ENCODE peak calls at places on chromosomes 11 and 22, in four cellular contexts. N, M, V and O are unnamed samples.
A peak's percentile ranks its signal among the peaks of the same experiment; 100 is the strongest.

GRCh38 chr11:74037309-74037708 is 28.4 kb upstream of the UCP3 start:
- DNase-seq in M (no peak), N (no peak), V (no peak), O (no peak)

GRCh38 chr22:25334091-25334490 is 114.7 kb downstream of the CRYBB2 start:
- DNase-seq in M (peak; percentile 66), N (peak; percentile 95), V (no peak), O (peak; percentile 78)

GRCh38 chr22:33299245-33299956 is 241.2 kb upstream of the SYN3 start:
- DNase-seq in N (no peak), V (no peak), M (no peak), O (no peak)

GRCh38 chr11:102225689-102226562 is 91.4 kb upstream of the BIRC3 start:
- DNase-seq in M (no peak), N (no peak), V (peak; percentile 27), O (no peak)

GRCh38 chr22:39443416-39443815 is 13.4 kb upstream of the MGAT3 start:
- DNase-seq in V (no peak), M (no peak), N (no peak), O (no peak)

GRCh38 chr22:39437836-39438704 is 18.7 kb upstream of the MGAT3 start:
- DNase-seq in M (no peak), N (no peak), V (no peak), O (no peak)

GRCh38 chr11:72639475-72640375 is 34.5 kb downstream of the PDE2A start:
- DNase-seq in V (no peak), N (no peak), M (no peak), O (peak; percentile 52)

GRCh38 chr11:19080579-19080993 is 20.1 kb upstream of the MRGPRX2 start:
- DNase-seq in V (no peak), M (no peak), N (no peak), O (no peak)

GRCh38 chr11:22928207-22928917 is 68.1 kb upstream of the CCDC179 start:
- DNase-seq in V (no peak), N (peak; percentile 8), M (no peak), O (no peak)

GRCh38 chr11:130103296-130103814 is 33.7 kb downstream of the APLP2 start:
- DNase-seq in V (peak; percentile 44), N (no peak), M (no peak), O (no peak)

DNA sequence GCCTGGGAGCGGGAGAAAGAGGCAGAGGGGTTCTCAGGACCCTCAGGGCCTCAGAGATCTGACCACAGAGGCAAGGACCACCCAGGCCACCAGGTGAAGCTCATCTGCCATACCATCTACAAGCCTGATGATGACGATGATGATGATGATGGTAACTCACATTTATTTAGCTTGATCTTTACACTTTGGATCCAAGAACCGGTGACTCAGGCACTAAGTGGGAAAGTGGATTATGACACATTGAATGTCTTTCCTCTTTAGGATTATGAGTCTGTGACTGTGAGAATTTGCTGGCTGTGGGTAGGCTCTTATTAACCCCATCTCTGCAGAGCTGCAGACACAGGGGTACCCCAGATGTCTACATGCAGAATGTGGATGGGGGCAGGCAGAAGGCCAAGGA is 110.3 kb downstream of the DSCAML1 start:
- DNase-seq in N (no peak), M (no peak), V (no peak), O (no peak)
- H3K27ac ChIP-seq in N (no peak overlapping the region), M (no peak overlapping the region), V (no peak overlapping the region), O (no peak overlapping the region)

GRCh38 chr11:112280268-112281126 is 19.8 kb upstream of the PLET1 start:
- DNase-seq in M (peak; percentile 83), N (peak; percentile 95), V (peak; percentile 53), O (peak; percentile 70)

GRCh38 chr11:112277937-112278336 is 17.3 kb upstream of the PLET1 start:
- DNase-seq in N (no peak), M (no peak), V (no peak), O (no peak)

GRCh38 chr11:112278803-112279202 is 18.1 kb upstream of the PLET1 start:
- DNase-seq in N (no peak), M (no peak), V (no peak), O (no peak)

GRCh38 chr11:112281776-112282175 is 21.1 kb upstream of the PLET1 start:
- DNase-seq in N (no peak), V (no peak), M (no peak), O (no peak)

DNA sequence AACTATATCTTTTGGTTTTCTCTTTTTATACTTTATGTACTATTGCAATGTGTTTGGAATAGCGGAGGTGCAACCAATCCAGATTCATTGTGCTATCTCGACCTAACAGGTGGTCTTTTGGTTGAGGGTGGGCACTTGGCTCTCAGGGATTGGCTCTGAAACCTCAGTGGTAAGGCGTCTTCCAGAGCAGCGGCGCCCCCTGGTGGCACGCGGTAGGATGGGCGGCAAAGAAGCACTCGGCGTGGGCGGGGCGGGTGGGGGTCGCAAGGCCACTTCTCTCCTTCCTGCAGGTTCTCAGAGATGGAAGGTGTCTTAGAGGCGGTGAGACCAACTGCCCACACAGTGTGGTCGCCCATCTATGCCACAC is 19.2 kb upstream of the PLET1 start:
- DNase-seq in M (peak; percentile 80), N (peak; percentile 82), V (no peak), O (peak; percentile 68)
- H3K27ac ChIP-seq in M (peak overlapping the region; percentile 61), N (no peak overlapping the region), V (no peak overlapping the region), O (no peak overlapping the region)

GRCh38 chr11:60836866-60837510 is 4.9 kb upstream of the CCDC86 start:
- DNase-seq in V (no peak), M (no peak), N (no peak), O (no peak)
- H3K27ac ChIP-seq in V (no peak overlapping the region), M (no peak overlapping the region), N (no peak overlapping the region), O (no peak overlapping the region)

GRCh38 chr11:43737194-43737575 is 56.6 kb downstream of the HSD17B12 start:
- DNase-seq in N (no peak), M (no peak), V (no peak), O (no peak)

GRCh38 chr11:43734256-43734655 is 53.7 kb downstream of the HSD17B12 start:
- DNase-seq in N (no peak), M (no peak), V (no peak), O (no peak)

GRCh38 chr11:43736502-43737193 is 56.1 kb downstream of the HSD17B12 start:
- DNase-seq in V (peak; percentile 34), N (no peak), M (no peak), O (no peak)

GRCh38 chr11:43735115-43735514 is 54.6 kb downstream of the HSD17B12 start:
- DNase-seq in M (no peak), V (no peak), N (no peak), O (no peak)

GRCh38 chr11:43735931-43736330 is 55.4 kb downstream of the HSD17B12 start:
- DNase-seq in N (peak; percentile 24), M (no peak), V (no peak), O (no peak)
- H3K27ac ChIP-seq in N (peak overlapping the region; percentile 1), M (no peak overlapping the region), V (no peak overlapping the region), O (peak overlapping the region; percentile 80)